ENCODE peak calls at places on chromosomes 5 and 9, in nine cellular contexts. E is HT1080; B is lower leg skin; Z is cerebellum; F is stimulated activated CD4-positive, alpha-beta T cell treated with anti-CD3 and anti-CD28 coated beads, Interleukin-4, amount 100 ng/mL, for 24 hours; O is psoas muscle; T is transverse colon; M is activated CD8-positive, alpha-beta memory T cell treated with anti-CD3 and anti-CD28 coated beads, Interleukin-2, amount 50 U/mL, for 48 hours; S is HFFc6. P is an unnamed sample.
A peak's percentile ranks its signal among the peaks of the same experiment; 100 is the strongest.

GRCh38 chr9:136239963-136240330 is 5.7 kb downstream of the QSOX2 start:
- DNase-seq in F (no peak), Z (no peak), B (no peak), T (peak; percentile 70), M (no peak), E (no peak), O (no peak), S (no peak), P (no peak)

GRCh38 chr9:95623614-95624013 is 106.8 kb upstream of the PTCH1 start:
- DNase-seq in Z (no peak), S (no peak), T (no peak), E (no peak), O (no peak), M (no peak), F (no peak), B (no peak), P (no peak)

GRCh38 chr5:104186100-104186499 is 623.5 kb upstream of the NUDT12 start:
- DNase-seq in T (no peak), B (peak; percentile 86), O (peak; percentile 61), F (no peak), S (no peak), M (no peak), Z (no peak), E (peak; percentile 31), P (no peak)

GRCh38 chr5:134374234-134374633 is 2.9 kb downstream of the UBE2B start:
- DNase-seq in M (no peak), T (no peak), O (no peak), E (no peak), S (no peak), F (no peak), B (peak; percentile 12), Z (peak; percentile 17), P (no peak)

GRCh38 chr5:59042683-59043082 is 459.8 kb downstream of the RAB3C start:
- DNase-seq in Z (peak; percentile 21), B (no peak), F (no peak), O (peak; percentile 76), E (peak; percentile 76), S (no peak), M (no peak), T (peak; percentile 21), P (peak; percentile 26)

GRCh38 chr9:136882109-136882946 is 4.0 kb upstream of the TRAF2 start:
- DNase-seq in T (peak; percentile 72), E (peak; percentile 92), O (peak; percentile 82), F (peak; percentile 93), B (no peak), S (peak; percentile 54), M (peak; percentile 89), Z (no peak), P (peak; percentile 91)

GRCh38 chr5:30100929-30101328 is 1092.6 kb upstream of the CDH6 start:
- DNase-seq in E (no peak), Z (no peak), T (no peak), O (no peak), M (no peak), F (no peak), B (no peak), S (no peak), P (no peak)

GRCh38 chr9:5025416-5025815 is 40.3 kb downstream of the JAK2 start:
- DNase-seq in F (no peak), M (no peak), Z (no peak), O (peak; percentile 26), S (no peak), E (peak; percentile 58), B (no peak), T (no peak), P (no peak)

GRCh38 chr5:68245325-68245724 is 29.8 kb downstream of the PIK3R1 start:
- DNase-seq in M (no peak), S (peak; percentile 41), E (no peak), B (no peak), O (no peak), T (no peak), Z (no peak), F (no peak), P (no peak)

GRCh38 chr5:32193591-32193990 is 19.5 kb upstream of the GOLPH3 start:
- DNase-seq in Z (no peak), O (peak; percentile 73), F (no peak), S (peak; percentile 37), E (peak; percentile 73), M (peak; percentile 18), B (peak; percentile 95), T (peak; percentile 90), P (no peak)

GRCh38 chr9:128383007-128383753 is 12.0 kb downstream of the URM1 start:
- DNase-seq in Z (no peak), T (no peak), O (no peak), E (no peak), M (no peak), S (no peak), B (no peak), F (no peak), P (no peak)

GRCh38 chr5:14587143-14587542 is 5.6 kb downstream of the OTULINL start:
- DNase-seq in M (no peak), S (no peak), F (no peak), E (no peak), T (no peak), B (no peak), Z (no peak), O (peak; percentile 32), P (no peak)

GRCh38 chr5:169581580-169582227 is 1.9 kb upstream of the SPDL1 start:
- DNase-seq in O (peak; percentile 12), E (peak; percentile 44), B (peak; percentile 87), M (peak; percentile 65), T (peak; percentile 66), Z (peak; percentile 53), S (peak; percentile 62), F (peak; percentile 68), P (peak; percentile 65)

GRCh38 chr5:55915783-55916182 is 64.6 kb downstream of the IL31RA start:
- DNase-seq in M (no peak), T (no peak), Z (no peak), B (no peak), O (no peak), S (no peak), E (no peak), F (no peak), P (no peak)

GRCh38 chr9:22416692-22417060 is 29.9 kb upstream of the DMRTA1 start:
- DNase-seq in S (no peak), M (no peak), T (no peak), B (no peak), E (peak; percentile 57), O (no peak), F (no peak), Z (no peak), P (no peak)

GRCh38 chr5:56681346-56681745 is 134.0 kb upstream of the MAP3K1 start:
- DNase-seq in Z (no peak), M (no peak), B (no peak), S (no peak), O (no peak), F (no peak), E (no peak), T (no peak), P (no peak)

GRCh38 chr5:102511666-102512065 is 12.9 kb upstream of the SLCO6A1 start:
- DNase-seq in E (peak; percentile 39), O (no peak), Z (peak; percentile 10), T (no peak), B (no peak), S (peak; percentile 7), M (no peak), F (no peak), P (no peak)

GRCh38 chr9:26260238-26260637 is 582.0 kb upstream of the TUSC1 start:
- DNase-seq in T (no peak), B (no peak), E (peak; percentile 75), O (no peak), Z (no peak), S (peak; percentile 11), F (no peak), M (no peak), P (no peak)

GRCh38 chr9:69339620-69340019 is 14.6 kb downstream of the ENTREP1 start:
- DNase-seq in F (no peak), O (no peak), Z (no peak), T (no peak), M (no peak), S (no peak), E (peak; percentile 46), B (no peak), P (no peak)

GRCh38 chr9:91946196-91946595 is 3.8 kb downstream of the ROR2 start:
- DNase-seq in M (no peak), T (no peak), Z (no peak), F (no peak), O (no peak), S (no peak), E (no peak), B (no peak), P (no peak)

P was measured in activated T-cell treated with anti-CD3 and anti-CD28 coated beads, Interleukin-2, amount 50 U/mL, for 72 hours.